ENCODE peak calls at places on chromosome 12, in six cellular contexts. J is cardiac muscle cell, E is heart right ventricle, T is tibial artery, Y is fibroblast of lung, Z is OCI-LY7. C is an unnamed sample.
A peak's percentile ranks its signal among the peaks of the same experiment; 100 is the strongest.

GRCh38 chr12:23756416-23756815 is 193.1 kb downstream of the SOX5 start:
- DNase-seq in J (no peak), Y (no peak), T (no peak), Z (no peak), E (no peak), C (no peak)

GRCh38 chr12:50057000-50057841 is at the start of gene ASIC1:
- DNase-seq in E (peak; percentile 79), Z (peak; percentile 45), Y (peak; percentile 65), T (peak; percentile 78), J (peak; percentile 83), C (no peak)

GRCh38 chr12:59119676-59120075 is 199.4 kb upstream of the LRIG3 start:
- DNase-seq in E (no peak), J (no peak), Z (no peak), Y (peak; percentile 62), T (no peak), C (no peak)

GRCh38 chr12:100955139-100955538 is 160.6 kb downstream of the ANO4 start:
- DNase-seq in T (no peak), J (peak; percentile 30), E (no peak), Y (peak; percentile 94), Z (no peak), C (no peak)

GRCh38 chr12:95118138-95118787 is 44.8 kb upstream of the NR2C1 start:
- DNase-seq in Z (no peak), E (no peak), T (no peak), J (peak; percentile 18), Y (peak; percentile 93), C (no peak)

GRCh38 chr12:45354399-45354798 is 138.5 kb downstream of the ANO6 start:
- DNase-seq in T (no peak), Z (no peak), E (no peak), Y (no peak), J (no peak), C (no peak)

GRCh38 chr12:89087149-89087834 is 265.0 kb downstream of the DUSP6 start:
- DNase-seq in T (no peak), Y (no peak), E (no peak), J (no peak), Z (no peak), C (no peak)

GRCh38 chr12:104457746-104458644 is 1.2 kb downstream of the CHST11 start:
- DNase-seq in J (peak; percentile 53), T (peak; percentile 72), E (peak; percentile 31), Z (peak; percentile 73), Y (peak; percentile 32), C (no peak)

GRCh38 chr12:104695453-104696148 is 238.9 kb downstream of the CHST11 start:
- DNase-seq in T (peak; percentile 86), Y (peak; percentile 100), Z (peak; percentile 27), E (no peak), J (no peak), C (no peak)

GRCh38 chr12:51683763-51684357 is 92.8 kb downstream of the SCN8A start:
- DNase-seq in T (no peak), J (no peak), Y (peak; percentile 75), E (no peak), Z (no peak), C (no peak)

GRCh38 chr12:51011960-51012359 is 14.2 kb downstream of the SLC11A2 start:
- DNase-seq in Z (no peak), T (no peak), Y (peak; percentile 22), E (no peak), J (no peak), C (no peak)

GRCh38 chr12:93767524-93767863 is 90.3 kb downstream of the CRADD start:
- DNase-seq in J (no peak), Y (no peak), Z (no peak), T (no peak), E (no peak), C (no peak)

GRCh38 chr12:113781415-113782198 is 184.5 kb downstream of the RBM19 start:
- DNase-seq in Y (peak; percentile 48), J (no peak), T (no peak), Z (no peak), E (no peak), C (no peak)

GRCh38 chr12:54650409-54650808 is 2.2 kb upstream of the DCD start:
- DNase-seq in E (no peak), T (no peak), Z (no peak), Y (peak; percentile 8), J (no peak), C (no peak)

GRCh38 chr12:22047495-22047894 is 1.5 kb downstream of the CMAS start:
- DNase-seq in T (no peak), J (no peak), Z (no peak), Y (no peak), E (no peak), C (no peak)

GRCh38 chr12:77973579-77973978 is 142.9 kb downstream of the NAV3 start:
- DNase-seq in E (no peak), T (no peak), Z (no peak), Y (no peak), J (no peak), C (no peak)

DNA sequence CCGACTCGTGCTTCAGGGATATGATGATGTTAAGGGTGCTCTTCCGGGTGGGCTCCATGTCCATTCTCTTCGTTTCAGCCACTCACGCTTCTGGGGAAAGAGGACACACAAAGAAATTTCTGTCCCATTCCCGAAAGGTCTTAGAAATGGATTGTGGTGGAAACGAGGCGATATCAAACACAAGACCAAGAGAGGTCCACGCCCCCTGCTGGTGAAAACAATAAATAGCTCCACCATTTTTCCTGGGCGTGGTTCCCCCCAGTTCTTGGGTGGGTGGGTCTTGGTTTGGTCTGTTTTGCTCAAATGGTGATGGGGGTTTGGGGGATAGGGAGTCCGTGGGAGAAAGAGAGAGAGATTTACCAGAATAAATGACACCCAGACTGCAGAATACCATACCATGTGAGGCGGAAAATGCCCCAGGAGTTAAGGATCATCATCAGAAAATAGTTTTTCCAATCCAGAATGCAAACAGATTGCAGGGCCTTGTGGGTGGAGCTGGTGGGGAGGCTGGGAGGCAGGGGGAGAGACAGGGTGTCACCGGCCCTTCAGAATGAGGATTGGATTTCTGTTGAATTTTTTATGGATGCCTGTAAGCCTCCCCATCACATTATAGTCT is 55.6 kb downstream of the SRRM4 start:
- DNase-seq in E (no peak), Y (no peak), T (no peak), Z (peak; percentile 29), J (peak; percentile 41), C (no peak)
- TF ChIP-seq CTCF in E (peak; percentile 51), Y (peak; percentile 33), T (peak; percentile 13), Z (peak; percentile 78), J (peak; percentile 42), C (peak; percentile 36)

GRCh38 chr12:91999823-92000222 is 145.8 kb downstream of the BTG1 start:
- DNase-seq in Z (no peak), T (no peak), J (no peak), E (no peak), Y (no peak), C (no peak)
- H3K4me3 ChIP-seq in Z (no peak overlapping the region), T (no peak overlapping the region), J (no peak overlapping the region), E (no peak overlapping the region), Y (no peak overlapping the region), C (no peak overlapping the region)

GRCh38 chr12:79056775-79057174 is 192.2 kb downstream of the SYT1 start:
- DNase-seq in E (no peak), Z (no peak), Y (peak; percentile 72), J (no peak), T (no peak), C (no peak)
- H3K27ac ChIP-seq in E (no peak overlapping the region), Z (no peak overlapping the region), Y (no peak overlapping the region), J (no peak overlapping the region), T (no peak overlapping the region), C (no peak overlapping the region)

DNA sequence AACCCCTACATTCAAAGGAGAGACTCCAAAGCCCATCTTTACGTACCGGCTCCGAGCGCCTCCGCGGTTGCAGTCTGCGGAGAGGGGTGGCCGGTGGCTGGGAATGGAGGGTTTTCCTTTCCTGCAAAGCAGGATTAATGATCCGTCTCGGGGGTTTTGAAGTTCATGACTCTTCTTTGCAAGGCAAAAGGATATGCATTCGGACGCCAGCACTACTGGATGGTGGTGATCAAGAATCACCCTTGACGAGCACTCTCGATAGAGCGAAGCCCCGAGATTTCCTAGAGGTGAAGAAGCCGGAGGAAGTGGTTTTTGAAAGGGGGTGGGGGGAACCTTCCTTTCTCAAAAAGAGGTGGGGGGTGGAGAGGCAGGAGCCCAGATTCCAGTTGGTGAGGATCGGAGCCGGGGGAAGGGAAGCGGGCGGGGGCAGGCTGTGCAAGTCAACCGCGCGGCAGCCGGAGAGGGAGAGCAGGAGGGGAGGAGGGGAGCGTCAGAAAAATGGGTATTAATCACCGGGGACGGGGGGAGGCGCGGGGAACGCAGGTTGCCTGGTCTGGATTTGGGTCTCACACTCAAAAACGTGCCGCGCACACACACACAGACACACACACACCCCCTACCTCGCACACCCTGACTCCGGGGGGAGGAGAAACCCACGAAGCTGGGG is at the start of gene GRIN2B:
- DNase-seq in E (no peak), T (no peak), Y (no peak), J (peak; percentile 22), Z (no peak), C (no peak)
- TF ChIP-seq CTCF in E (no peak), T (no peak), Y (no peak), J (no peak), Z (no peak), C (no peak)

DNA sequence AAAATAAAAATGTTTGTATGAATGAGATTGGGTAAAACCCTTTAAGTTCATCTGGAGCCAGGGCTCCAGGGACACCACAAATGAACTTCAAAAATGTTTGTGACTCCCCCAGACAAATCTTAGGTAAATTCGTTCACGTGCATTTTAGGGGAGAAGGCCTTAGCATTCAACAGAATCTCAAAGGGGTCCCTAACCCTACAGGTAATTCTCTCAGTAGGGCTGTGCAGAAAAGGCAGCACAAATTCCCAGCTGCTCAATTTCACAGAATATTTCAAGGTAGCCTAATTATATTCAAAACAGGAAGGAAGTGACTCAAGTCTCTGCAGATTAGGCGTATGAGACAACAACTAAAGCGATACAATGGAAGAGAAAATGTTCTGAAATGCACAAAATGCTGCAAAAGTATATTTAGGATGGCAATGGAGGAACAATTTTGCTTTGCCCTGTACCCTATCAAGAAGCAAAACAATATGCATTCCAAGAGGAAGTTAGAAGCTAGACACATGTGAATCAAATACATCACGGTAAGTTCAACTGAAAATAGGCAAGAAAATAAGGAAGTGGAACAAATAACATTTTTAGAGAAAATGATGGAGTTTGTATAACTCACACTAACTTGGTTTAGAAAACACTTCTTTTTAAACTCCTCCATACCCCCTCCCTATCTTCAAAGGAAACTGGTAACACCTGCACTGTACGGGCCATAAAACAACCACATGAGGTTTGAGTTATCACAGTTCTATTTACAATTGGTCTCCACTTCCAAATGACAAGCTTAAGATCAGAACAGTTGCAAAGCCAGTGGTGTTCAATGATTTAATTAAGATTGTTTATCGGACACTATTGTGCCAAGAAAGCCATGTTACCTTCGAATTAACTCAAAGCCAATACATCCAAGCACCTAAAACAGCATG is 1.6 kb downstream of the GIT2 start:
- DNase-seq in Z (peak; percentile 66), Y (no peak), E (no peak), J (no peak), T (no peak), C (no peak)
- H3K4me3 ChIP-seq in Z (peak overlapping the region; percentile 80), Y (peak overlapping the region; percentile 90), E (peak overlapping the region; percentile 95), J (peak overlapping the region; percentile 73), T (peak overlapping the region; percentile 93), C (peak overlapping the region; percentile 99)

GRCh38 chr12:12613334-12613733 is 1.7 kb downstream of the CREBL2 start:
- DNase-seq in T (no peak), J (no peak), E (no peak), Y (no peak), Z (no peak), C (no peak)
- H3K27ac ChIP-seq in T (no peak overlapping the region), J (no peak overlapping the region), E (no peak overlapping the region), Y (no peak overlapping the region), Z (no peak overlapping the region), C (peak overlapping the region; percentile 33)

GRCh38 chr12:56080556-56081138 is 682 bp downstream of the ERBB3 start:
- DNase-seq in T (no peak), Y (no peak), E (no peak), J (peak; percentile 22), Z (peak; percentile 29), C (no peak)
- TF ChIP-seq CTCF in T (no peak), Y (no peak), E (no peak), J (no peak), Z (no peak), C (no peak)